ENCODE peak calls at places on chromosome 10, in six cellular contexts. One of them, this sample, is unnamed.

GRCh38 chr10:71809628-71810027 is 36.3 kb upstream of the VSIR start:
- DNase-seq in WTC11: no peak
- DNase-seq in cardiac muscle cell: no peak
- DNase-seq in right atrium auricular region: no peak
- DNase-seq in keratinocyte: no peak
- DNase-seq in A549: no peak
- DNase-seq in this sample: no peak

GRCh38 chr10:132392184-132392800 is 4.7 kb upstream of the PWWP2B start:
- DNase-seq in WTC11: no peak
- DNase-seq in cardiac muscle cell: no peak
- DNase-seq in right atrium auricular region: no peak
- DNase-seq in keratinocyte: no peak
- DNase-seq in A549: no peak
- DNase-seq in this sample: no peak

GRCh38 chr10:3848768-3849643 is 64.0 kb upstream of the KLF6 start:
- DNase-seq in WTC11: no peak
- DNase-seq in cardiac muscle cell: no peak
- DNase-seq in right atrium auricular region: no peak
- DNase-seq in keratinocyte: no peak
- DNase-seq in A549: no peak
- DNase-seq in this sample: no peak

GRCh38 chr10:123536176-123536845 is 129.8 kb upstream of the GPR26 start:
- DNase-seq in WTC11: no peak
- DNase-seq in cardiac muscle cell: no peak
- DNase-seq in right atrium auricular region: peak; percentile 18
- DNase-seq in keratinocyte: no peak
- DNase-seq in A549: no peak
- DNase-seq in this sample: no peak

GRCh38 chr10:49831352-49832040 is 69.4 kb upstream of the OGDHL start:
- DNase-seq in WTC11: peak; percentile 60
- DNase-seq in cardiac muscle cell: peak; percentile 18
- DNase-seq in right atrium auricular region: no peak
- DNase-seq in keratinocyte: no peak
- DNase-seq in A549: no peak
- DNase-seq in this sample: peak; percentile 38

GRCh38 chr10:119140603-119141245 is 24.8 kb downstream of the SFXN4 start:
- DNase-seq in WTC11: no peak
- DNase-seq in cardiac muscle cell: no peak
- DNase-seq in right atrium auricular region: no peak
- DNase-seq in keratinocyte: no peak
- DNase-seq in A549: no peak
- DNase-seq in this sample: no peak

GRCh38 chr10:17201165-17202013 is at the start of gene TRDMT1:
- DNase-seq in WTC11: peak; percentile 80
- DNase-seq in cardiac muscle cell: peak; percentile 96
- DNase-seq in right atrium auricular region: peak; percentile 88
- DNase-seq in keratinocyte: no peak
- DNase-seq in A549: peak; percentile 76
- DNase-seq in this sample: peak; percentile 84

GRCh38 chr10:124744688-124745055 is 494 bp upstream of the FAM53B start:
- DNase-seq in WTC11: no peak
- DNase-seq in cardiac muscle cell: peak; percentile 76
- DNase-seq in right atrium auricular region: no peak
- DNase-seq in keratinocyte: no peak
- DNase-seq in A549: peak; percentile 42
- DNase-seq in this sample: no peak

GRCh38 chr10:122044713-122045112 is 55.8 kb downstream of the TACC2 start:
- DNase-seq in WTC11: no peak
- DNase-seq in cardiac muscle cell: peak; percentile 28
- DNase-seq in right atrium auricular region: no peak
- DNase-seq in keratinocyte: no peak
- DNase-seq in A549: no peak
- DNase-seq in this sample: no peak

GRCh38 chr10:17200885-17201164 is 647 bp downstream of the TRDMT1 start:
- DNase-seq in WTC11: no peak
- DNase-seq in cardiac muscle cell: peak; percentile 57
- DNase-seq in right atrium auricular region: peak; percentile 65
- DNase-seq in keratinocyte: no peak
- DNase-seq in A549: peak; percentile 37
- DNase-seq in this sample: no peak

GRCh38 chr10:129459762-129460539 is 7.1 kb upstream of the MGMT start:
- DNase-seq in WTC11: no peak
- DNase-seq in cardiac muscle cell: no peak
- DNase-seq in right atrium auricular region: no peak
- DNase-seq in keratinocyte: no peak
- DNase-seq in A549: no peak
- DNase-seq in this sample: no peak

GRCh38 chr10:124168581-124168980 is 75.2 kb upstream of the CHST15 start:
- DNase-seq in WTC11: no peak
- DNase-seq in cardiac muscle cell: no peak
- DNase-seq in right atrium auricular region: peak; percentile 40
- DNase-seq in keratinocyte: no peak
- DNase-seq in A549: no peak
- DNase-seq in this sample: no peak

GRCh38 chr10:103793429-103793828 is 61.9 kb downstream of the SH3PXD2A start:
- DNase-seq in WTC11: no peak
- DNase-seq in cardiac muscle cell: no peak
- DNase-seq in right atrium auricular region: no peak
- DNase-seq in keratinocyte: no peak
- DNase-seq in A549: no peak
- DNase-seq in this sample: no peak

GRCh38 chr10:79142064-79142491 is 73.3 kb downstream of the ZMIZ1 start:
- DNase-seq in WTC11: no peak
- DNase-seq in cardiac muscle cell: peak; percentile 57
- DNase-seq in right atrium auricular region: peak; percentile 90
- DNase-seq in keratinocyte: no peak
- DNase-seq in A549: no peak
- DNase-seq in this sample: no peak

GRCh38 chr10:15758618-15759017 is 38.9 kb upstream of the ITGA8 start:
- DNase-seq in WTC11: no peak
- DNase-seq in cardiac muscle cell: no peak
- DNase-seq in right atrium auricular region: no peak
- DNase-seq in keratinocyte: no peak
- DNase-seq in A549: no peak
- DNase-seq in this sample: no peak

GRCh38 chr10:46527241-46527811 is 29.1 kb downstream of the GPRIN2 start:
- DNase-seq in WTC11: peak; percentile 9
- DNase-seq in cardiac muscle cell: no peak
- DNase-seq in right atrium auricular region: no peak
- DNase-seq in keratinocyte: no peak
- DNase-seq in A549: no peak
- DNase-seq in this sample: peak; percentile 35

GRCh38 chr10:3761916-3762708 is 22.9 kb downstream of the KLF6 start:
- DNase-seq in WTC11: peak; percentile 36
- DNase-seq in cardiac muscle cell: no peak
- DNase-seq in right atrium auricular region: no peak
- DNase-seq in keratinocyte: no peak
- DNase-seq in A549: no peak
- DNase-seq in this sample: no peak

GRCh38 chr10:71696635-71697326 is 22.8 kb downstream of the C10orf105 start:
- DNase-seq in WTC11: peak; percentile 91
- DNase-seq in cardiac muscle cell: peak; percentile 38
- DNase-seq in right atrium auricular region: no peak
- DNase-seq in keratinocyte: no peak
- DNase-seq in A549: peak; percentile 76
- DNase-seq in this sample: peak; percentile 83

GRCh38 chr10:3932597-3933380 is 147.8 kb upstream of the KLF6 start:
- DNase-seq in WTC11: no peak
- DNase-seq in cardiac muscle cell: no peak
- DNase-seq in right atrium auricular region: no peak
- DNase-seq in keratinocyte: no peak
- DNase-seq in A549: no peak
- DNase-seq in this sample: no peak

GRCh38 chr10:59279991-59280390 is 82.4 kb downstream of the FAM13C start:
- DNase-seq in WTC11: no peak
- DNase-seq in cardiac muscle cell: no peak
- DNase-seq in right atrium auricular region: no peak
- DNase-seq in keratinocyte: no peak
- DNase-seq in A549: no peak
- DNase-seq in this sample: no peak

GRCh38 chr10:120729508-120729907 is 121.7 kb upstream of the WDR11 start:
- DNase-seq in WTC11: no peak
- DNase-seq in cardiac muscle cell: no peak
- DNase-seq in right atrium auricular region: no peak
- DNase-seq in keratinocyte: no peak
- DNase-seq in A549: no peak
- DNase-seq in this sample: no peak

GRCh38 chr10:128877141-128877540 is 589.9 kb upstream of the MGMT start:
- DNase-seq in WTC11: no peak
- DNase-seq in cardiac muscle cell: no peak
- DNase-seq in right atrium auricular region: no peak
- DNase-seq in keratinocyte: no peak
- DNase-seq in A549: no peak
- DNase-seq in this sample: no peak

GRCh38 chr10:25026463-25026862 is 10.1 kb downstream of the THNSL1 start:
- DNase-seq in WTC11: no peak
- DNase-seq in cardiac muscle cell: peak; percentile 55
- DNase-seq in right atrium auricular region: no peak
- DNase-seq in keratinocyte: no peak
- DNase-seq in A549: no peak
- DNase-seq in this sample: no peak

GRCh38 chr10:99235469-99235871 is at the start of gene HPSE2:
- DNase-seq in WTC11: no peak
- DNase-seq in cardiac muscle cell: peak; percentile 0
- DNase-seq in right atrium auricular region: no peak
- DNase-seq in keratinocyte: no peak
- DNase-seq in A549: no peak
- DNase-seq in this sample: no peak

GRCh38 chr10:112280205-112280921 is 2.8 kb upstream of the TECTB start:
- DNase-seq in WTC11: no peak
- DNase-seq in cardiac muscle cell: no peak
- DNase-seq in right atrium auricular region: no peak
- DNase-seq in keratinocyte: no peak
- DNase-seq in A549: no peak
- DNase-seq in this sample: no peak

GRCh38 chr10:97365761-97366351 is 31.3 kb upstream of the FRAT2 start:
- DNase-seq in WTC11: no peak
- DNase-seq in cardiac muscle cell: no peak
- DNase-seq in right atrium auricular region: no peak
- DNase-seq in keratinocyte: no peak
- DNase-seq in A549: no peak
- DNase-seq in this sample: no peak

GRCh38 chr10:84049300-84050015 is 89.9 kb upstream of the GHITM start:
- DNase-seq in WTC11: no peak
- DNase-seq in cardiac muscle cell: no peak
- DNase-seq in right atrium auricular region: no peak
- DNase-seq in keratinocyte: no peak
- DNase-seq in A549: no peak
- DNase-seq in this sample: no peak

GRCh38 chr10:80582561-80582960 is 44.9 kb downstream of the SH2D4B start:
- DNase-seq in WTC11: no peak
- DNase-seq in cardiac muscle cell: no peak
- DNase-seq in right atrium auricular region: peak; percentile 5
- DNase-seq in keratinocyte: no peak
- DNase-seq in A549: no peak
- DNase-seq in this sample: no peak

GRCh38 chr10:121838931-121839330 is 88.9 kb downstream of the ATE1 start:
- DNase-seq in WTC11: no peak
- DNase-seq in cardiac muscle cell: no peak
- DNase-seq in right atrium auricular region: no peak
- DNase-seq in keratinocyte: no peak
- DNase-seq in A549: no peak
- DNase-seq in this sample: no peak

DNA sequence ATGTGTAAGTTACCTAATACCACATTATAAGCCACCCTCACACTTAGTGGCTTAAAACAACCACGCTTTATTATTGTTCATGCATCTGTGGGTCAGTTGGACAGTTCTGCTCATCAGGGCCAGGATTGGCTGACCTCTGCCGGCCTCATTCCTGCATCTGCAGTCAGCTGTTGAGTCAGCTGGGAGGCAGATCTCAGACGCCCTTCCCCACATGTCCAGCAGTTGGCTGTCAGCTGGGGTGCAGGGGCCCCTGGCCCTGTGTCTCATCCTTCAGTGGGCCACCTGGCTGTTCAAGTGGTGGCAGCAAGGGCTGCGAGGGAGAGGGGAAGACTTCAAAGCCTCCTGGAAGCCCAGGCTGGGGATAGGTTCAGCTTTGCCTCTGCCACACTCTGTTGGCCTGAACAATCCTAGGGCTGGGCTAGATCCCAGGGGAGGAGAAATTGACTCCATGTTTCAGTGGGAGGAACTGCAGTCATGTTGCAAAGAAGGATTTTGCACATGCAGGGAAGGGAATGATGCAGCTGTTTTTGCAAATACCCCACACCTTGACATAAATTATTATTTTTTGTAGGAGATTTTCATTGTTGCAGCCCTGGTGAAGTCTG is 33.1 kb downstream of the TACR2 start:
- DNase-seq in WTC11: no peak
- DNase-seq in cardiac muscle cell: peak; percentile 56
- DNase-seq in right atrium auricular region: no peak
- DNase-seq in keratinocyte: no peak
- DNase-seq in A549: no peak
- DNase-seq in this sample: peak; percentile 65
- TF ChIP-seq CTCF in WTC11: no peak
- TF ChIP-seq CTCF in cardiac muscle cell: peak; percentile 17
- TF ChIP-seq CTCF in right atrium auricular region: peak; percentile 34
- TF ChIP-seq CTCF in keratinocyte: no peak
- TF ChIP-seq CTCF in A549: peak; percentile 20
- TF ChIP-seq CTCF in this sample: no peak

GRCh38 chr10:76697923-76698322 is 939.7 kb downstream of the KCNMA1 start:
- DNase-seq in WTC11: no peak
- DNase-seq in cardiac muscle cell: no peak
- DNase-seq in right atrium auricular region: no peak
- DNase-seq in keratinocyte: no peak
- DNase-seq in A549: no peak
- DNase-seq in this sample: no peak
- TF ChIP-seq CTCF in WTC11: no peak
- TF ChIP-seq CTCF in cardiac muscle cell: no peak
- TF ChIP-seq CTCF in right atrium auricular region: no peak
- TF ChIP-seq CTCF in keratinocyte: no peak
- TF ChIP-seq CTCF in A549: no peak
- TF ChIP-seq CTCF in this sample: no peak

GRCh38 chr10:44733743-44734488 is 177.2 kb upstream of the TMEM72 start:
- DNase-seq in WTC11: no peak
- DNase-seq in cardiac muscle cell: no peak
- DNase-seq in right atrium auricular region: no peak
- DNase-seq in keratinocyte: no peak
- DNase-seq in A549: no peak
- DNase-seq in this sample: no peak
- TF ChIP-seq CTCF in WTC11: no peak
- TF ChIP-seq CTCF in cardiac muscle cell: peak; percentile 30
- TF ChIP-seq CTCF in right atrium auricular region: no peak
- TF ChIP-seq CTCF in keratinocyte: no peak
- TF ChIP-seq CTCF in A549: no peak
- TF ChIP-seq CTCF in this sample: peak; percentile 12

GRCh38 chr10:31466313-31466712 is 147.3 kb downstream of the ZEB1 start:
- DNase-seq in WTC11: no peak
- DNase-seq in cardiac muscle cell: no peak
- DNase-seq in right atrium auricular region: no peak
- DNase-seq in keratinocyte: no peak
- DNase-seq in A549: no peak
- DNase-seq in this sample: no peak

GRCh38 chr10:31468536-31468859 is 149.5 kb downstream of the ZEB1 start:
- DNase-seq in WTC11: no peak
- DNase-seq in cardiac muscle cell: no peak
- DNase-seq in right atrium auricular region: no peak
- DNase-seq in keratinocyte: no peak
- DNase-seq in A549: no peak
- DNase-seq in this sample: no peak

GRCh38 chr10:31464552-31464951 is 145.5 kb downstream of the ZEB1 start:
- DNase-seq in WTC11: no peak
- DNase-seq in cardiac muscle cell: no peak
- DNase-seq in right atrium auricular region: no peak
- DNase-seq in keratinocyte: no peak
- DNase-seq in A549: no peak
- DNase-seq in this sample: no peak

GRCh38 chr10:31467791-31468535 is 148.9 kb downstream of the ZEB1 start:
- DNase-seq in WTC11: peak; percentile 61
- DNase-seq in cardiac muscle cell: no peak
- DNase-seq in right atrium auricular region: no peak
- DNase-seq in keratinocyte: no peak
- DNase-seq in A549: no peak
- DNase-seq in this sample: no peak
- TF ChIP-seq CTCF in WTC11: peak; percentile 77
- TF ChIP-seq CTCF in cardiac muscle cell: peak; percentile 33
- TF ChIP-seq CTCF in right atrium auricular region: peak; percentile 62
- TF ChIP-seq CTCF in keratinocyte: peak; percentile 86
- TF ChIP-seq CTCF in A549: no peak
- TF ChIP-seq CTCF in this sample: peak; percentile 49